ENCODE peak calls at places on chromosomes 2 and 18, in four cellular contexts. W is brain microvascular endothelial cell, A is midbrain, G is NCI-H774. H is an unnamed sample.

GRCh38 chr18:75489493-75490190 is 62.1 kb upstream of the SMIM21 start:
- DNase-seq in W (peak), A (no peak), G (no peak), H (no peak)

GRCh38 chr2:18118703-18119102 is 240.2 kb downstream of the KCNS3 start:
- DNase-seq in W (peak), A (no peak), G (no peak), H (no peak)

GRCh38 chr2:64654993-64655666 is 1.4 kb upstream of the SERTAD2 start:
- DNase-seq in W (no peak), A (no peak), G (no peak), H (peak)

GRCh38 chr2:10835052-10835970 is 22.7 kb upstream of the PDIA6 start:
- DNase-seq in W (peak), A (peak), G (peak), H (peak)

GRCh38 chr18:77320960-77321559 is 71.4 kb downstream of the GALR1 start:
- DNase-seq in W (no peak), A (no peak), G (no peak), H (no peak)

GRCh38 chr2:38581193-38582147 is 21.3 kb downstream of the HNRNPLL start:
- DNase-seq in W (no peak), A (peak), G (peak), H (peak)

GRCh38 chr18:57258131-57258777 is 94.1 kb upstream of the ST8SIA3 start:
- DNase-seq in W (no peak), A (no peak), G (no peak), H (no peak)

GRCh38 chr2:228115-228514 is 35.7 kb downstream of the SH3YL1 start:
- DNase-seq in W (no peak), A (no peak), G (no peak), H (no peak)

GRCh38 chr18:34977787-34978532 is 63.3 kb upstream of the MAPRE2 start:
- DNase-seq in W (peak), A (peak), G (peak), H (peak)

GRCh38 chr18:78430171-78430857 is 549.3 kb upstream of the SALL3 start:
- DNase-seq in W (no peak), A (no peak), G (no peak), H (no peak)

GRCh38 chr2:28250006-28250405 is 142.7 kb upstream of the FOSL2 start:
- DNase-seq in W (peak), A (no peak), G (no peak), H (no peak)

GRCh38 chr2:174376967-174377366 is 18.6 kb upstream of the SCRN3 start:
- DNase-seq in W (peak), A (no peak), G (no peak), H (no peak)

GRCh38 chr2:64114063-64114911 is 29.9 kb downstream of the PELI1 start:
- DNase-seq in W (peak), A (no peak), G (no peak), H (no peak)

GRCh38 chr18:24672165-24672950 is 211.9 kb downstream of the HRH4 start:
- DNase-seq in W (no peak), A (peak), G (no peak), H (no peak)

GRCh38 chr2:174740718-174741117 is 23.6 kb downstream of the CHRNA1 start:
- DNase-seq in W (no peak), A (no peak), G (no peak), H (no peak)

GRCh38 chr2:70190086-70190412 is 770 bp downstream of the C2orf42 start:
- DNase-seq in W (peak), A (peak), G (no peak), H (no peak)

GRCh38 chr2:197915548-197916265 is 111.3 kb downstream of the PLCL1 start:
- DNase-seq in W (peak), A (no peak), G (no peak), H (no peak)

GRCh38 chr2:28346587-28346986 is 46.1 kb upstream of the FOSL2 start:
- DNase-seq in W (no peak), A (no peak), G (no peak), H (no peak)

GRCh38 chr2:168490916-168491605 is 35.0 kb downstream of the CERS6 start:
- DNase-seq in W (no peak), A (no peak), G (no peak), H (no peak)

GRCh38 chr2:25323042-25323514 is 18.6 kb downstream of the DNMT3A start:
- DNase-seq in W (peak), A (no peak), G (no peak), H (no peak)

GRCh38 chr18:75811156-75811555 is 383.7 kb upstream of the SMIM21 start:
- DNase-seq in W (no peak), A (no peak), G (peak), H (no peak)

GRCh38 chr2:224523626-224524577 is 61.3 kb downstream of the CUL3 start:
- DNase-seq in W (no peak), A (no peak), G (no peak), H (no peak)

GRCh38 chr2:36371070-36371962 is 15.7 kb downstream of the CRIM1 start:
- DNase-seq in W (no peak), A (no peak), G (no peak), H (no peak)

GRCh38 chr2:73910873-73911547 is 15.7 kb upstream of the DGUOK start:
- DNase-seq in W (no peak), A (no peak), G (no peak), H (no peak)

GRCh38 chr2:241894681-241895426 is 25.3 kb downstream of the RTP5 start:
- DNase-seq in W (no peak), A (no peak), G (no peak), H (no peak)

GRCh38 chr2:150620860-150621259 is 133.4 kb upstream of the RND3 start:
- DNase-seq in W (peak), A (no peak), G (no peak), H (no peak)

GRCh38 chr2:9099341-9099751 is 95.9 kb upstream of the MBOAT2 start:
- DNase-seq in W (peak), A (no peak), G (no peak), H (no peak)

GRCh38 chr2:31136732-31137131 is 1.5 kb downstream of the GALNT14 start:
- DNase-seq in W (no peak), A (no peak), G (no peak), H (no peak)

GRCh38 chr2:65116645-65117044 is 13.3 kb downstream of the RAB1A start:
- DNase-seq in W (no peak), A (peak), G (no peak), H (no peak)

GRCh38 chr2:219314804-219315468 is 5.7 kb upstream of the PTPRN start:
- DNase-seq in W (no peak), A (no peak), G (no peak), H (no peak)

H was measured in naive thymus-derived CD8-positive, alpha-beta T cell.